ENCODE peak calls at places on chromosomes 7 and 10, in eight cellular contexts. J is fibroblast of lung, S is hepatocyte, X is SK-N-MC, F is PC-3, B is astrocyte, Y is HCT116, A is endothelial cell of umbilical vein. L is an unnamed sample.

GRCh38 chr7:155163696-155164095 is 93.6 kb downstream of the HTR5A start:
- DNase-seq in J (no peak), S (no peak), X (no peak), F (no peak), B (no peak), Y (no peak), A (no peak), L (no peak)

GRCh38 chr10:100996678-100997363 is 2.8 kb upstream of the LZTS2 start:
- DNase-seq in J (no peak), S (peak), X (no peak), F (peak), B (no peak), Y (no peak), A (no peak), L (peak)

GRCh38 chr7:50696810-50697582 is 85.7 kb downstream of the GRB10 start:
- DNase-seq in J (no peak), S (no peak), X (no peak), F (peak), B (no peak), Y (peak), A (peak), L (no peak)

GRCh38 chr7:34104992-34105391 is 199.7 kb downstream of the BMPER start:
- DNase-seq in J (no peak), S (no peak), X (no peak), F (no peak), B (peak), Y (no peak), A (no peak), L (no peak)

GRCh38 chr10:58782876-58783859 is 270.5 kb downstream of the BICC1 start:
- DNase-seq in J (peak), S (peak), X (no peak), F (peak), B (no peak), Y (no peak), A (no peak), L (no peak)

GRCh38 chr10:34017281-34017680 is 682.8 kb upstream of the NRP1 start:
- DNase-seq in J (no peak), S (no peak), X (no peak), F (no peak), B (no peak), Y (peak), A (no peak), L (no peak)

GRCh38 chr10:69685802-69686585 is 55.9 kb downstream of the FAM241B start:
- DNase-seq in J (no peak), S (peak), X (no peak), F (peak), B (peak), Y (no peak), A (no peak), L (peak)

GRCh38 chr10:116810895-116811294 is 38.4 kb upstream of the ENO4 start:
- DNase-seq in J (no peak), S (no peak), X (no peak), F (no peak), B (no peak), Y (no peak), A (no peak), L (no peak)

GRCh38 chr7:10855583-10855982 is 118.1 kb upstream of the PHF14 start:
- DNase-seq in J (no peak), S (no peak), X (no peak), F (no peak), B (no peak), Y (no peak), A (no peak), L (no peak)

GRCh38 chr10:18252086-18252485 is 111.9 kb downstream of the CACNB2 start:
- DNase-seq in J (no peak), S (no peak), X (no peak), F (no peak), B (no peak), Y (no peak), A (no peak), L (no peak)

GRCh38 chr7:140673063-140673769 is 471 bp downstream of the ADCK2 start:
- DNase-seq in J (no peak), S (peak), X (no peak), F (peak), B (no peak), Y (no peak), A (peak), L (peak)

GRCh38 chr7:14751461-14751860 is 151.1 kb downstream of the DGKB start:
- DNase-seq in J (no peak), S (no peak), X (no peak), F (no peak), B (no peak), Y (no peak), A (peak), L (peak)

GRCh38 chr7:36794689-36795088 is 70.4 kb upstream of the AOAH start:
- DNase-seq in J (no peak), S (no peak), X (no peak), F (no peak), B (no peak), Y (no peak), A (no peak), L (peak)

GRCh38 chr7:92806496-92806895 is 29.9 kb downstream of the CDK6 start:
- DNase-seq in J (no peak), S (no peak), X (no peak), F (no peak), B (no peak), Y (no peak), A (no peak), L (peak)

GRCh38 chr7:75729851-75730274 is 8.9 kb downstream of the HIP1 start:
- DNase-seq in J (no peak), S (no peak), X (no peak), F (no peak), B (no peak), Y (no peak), A (no peak), L (no peak)

GRCh38 chr10:3538291-3538849 is 246.6 kb downstream of the KLF6 start:
- DNase-seq in J (no peak), S (no peak), X (no peak), F (peak), B (peak), Y (no peak), A (peak), L (no peak)

GRCh38 chr10:118439824-118440223 is 97.7 kb upstream of the FAM204A start:
- DNase-seq in J (no peak), S (no peak), X (no peak), F (no peak), B (no peak), Y (no peak), A (no peak), L (no peak)

GRCh38 chr7:102211590-102212550 is 74.8 kb upstream of the SH2B2 start:
- DNase-seq in J (no peak), S (no peak), X (no peak), F (no peak), B (no peak), Y (no peak), A (no peak), L (no peak)

GRCh38 chr7:73971701-73972341 is 56.2 kb upstream of the ELN start:
- DNase-seq in J (no peak), S (peak), X (no peak), F (peak), B (no peak), Y (peak), A (no peak), L (peak)

GRCh38 chr10:14605231-14605925 is 169.3 kb downstream of the FAM107B start:
- DNase-seq in J (peak), S (no peak), X (no peak), F (peak), B (peak), Y (peak), A (peak), L (peak)
- TF ChIP-seq EZH2 in J (no peak), S (no peak), X (no peak), F (no peak), B (no peak), Y (no peak), A (no peak), L (no peak)

DNA sequence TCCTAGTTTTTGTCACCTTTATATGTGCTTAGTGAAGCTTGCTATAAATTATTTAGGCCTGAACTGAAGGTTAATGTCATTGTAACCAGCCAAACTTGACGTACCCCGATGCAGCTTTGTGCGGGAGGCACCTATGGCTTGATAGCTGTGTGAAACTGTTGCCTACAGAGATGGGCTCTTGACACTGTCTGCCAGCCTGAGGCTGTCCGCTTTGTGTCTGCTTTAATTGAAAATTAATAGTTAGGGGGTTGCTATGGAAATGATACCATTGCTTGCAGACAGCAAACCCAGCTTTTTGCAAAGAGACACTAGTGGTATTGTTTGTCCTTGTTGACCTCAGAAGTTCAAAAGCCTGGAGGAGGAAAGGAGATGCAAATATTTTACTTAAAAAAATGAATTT is 2.1 kb upstream of the FOXP2 start:
- DNase-seq in J (no peak), S (no peak), X (no peak), F (no peak), B (no peak), Y (no peak), A (no peak), L (no peak)
- TF ChIP-seq EZH2 in J (no peak), S (no peak), X (no peak), F (no peak), B (no peak), Y (no peak), A (no peak), L (no peak)

DNA sequence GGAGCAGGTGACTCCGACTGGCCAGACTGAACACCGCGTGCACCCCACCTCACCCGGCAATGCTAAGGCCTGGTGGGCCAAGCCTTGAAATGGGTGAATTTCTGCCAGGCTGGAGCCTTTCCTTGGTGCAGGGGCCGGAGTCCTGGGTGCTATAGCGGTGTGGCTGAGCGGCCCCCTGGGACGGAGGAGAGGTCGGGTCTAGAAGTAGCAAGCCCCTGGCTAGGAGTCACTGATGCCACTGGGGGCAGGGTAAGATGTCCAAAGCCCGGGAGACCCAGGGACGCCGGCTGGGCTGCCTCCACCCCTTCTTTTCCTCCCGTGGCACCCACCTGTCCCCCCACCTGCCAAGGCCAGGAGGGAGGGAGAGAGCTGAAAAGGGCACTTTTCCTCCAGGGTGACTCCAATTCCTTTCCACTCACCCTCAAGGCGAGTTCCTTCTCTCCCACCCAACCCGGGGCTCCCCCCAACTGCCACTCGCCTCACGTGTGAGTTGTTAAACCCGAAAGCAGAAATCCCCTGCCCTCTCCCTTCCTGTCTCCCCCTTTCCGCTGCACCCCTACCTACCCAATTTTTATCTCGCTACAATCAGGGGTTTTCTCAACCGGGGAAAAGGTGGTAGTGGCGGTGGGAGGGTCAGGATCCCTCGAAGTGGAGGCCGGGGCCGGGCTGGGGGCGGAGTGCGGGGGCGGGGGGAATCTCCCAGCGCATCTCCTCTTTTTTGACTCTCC is 6.0 kb upstream of the GATA3 start:
- DNase-seq in J (no peak), S (no peak), X (no peak), F (no peak), B (no peak), Y (no peak), A (no peak), L (no peak)
- TF ChIP-seq EZH2 in J (no peak), S (no peak), X (no peak), F (no peak), B (no peak), Y (no peak), A (no peak), L (no peak)

GRCh38 chr10:60944910-60945297 is 919 bp upstream of the RHOBTB1 start:
- DNase-seq in J (no peak), S (no peak), X (no peak), F (no peak), B (no peak), Y (no peak), A (no peak), L (no peak)

GRCh38 chr10:60942134-60942533 is 1.9 kb downstream of the RHOBTB1 start:
- DNase-seq in J (no peak), S (no peak), X (no peak), F (no peak), B (no peak), Y (no peak), A (no peak), L (no peak)

GRCh38 chr10:60942604-60943269 is 1.2 kb downstream of the RHOBTB1 start:
- DNase-seq in J (peak), S (peak), X (no peak), F (peak), B (peak), Y (no peak), A (peak), L (no peak)

GRCh38 chr10:60943372-60944158 is 420 bp downstream of the RHOBTB1 start:
- DNase-seq in J (peak), S (peak), X (no peak), F (peak), B (peak), Y (peak), A (peak), L (peak)

GRCh38 chr10:60944159-60944909 is at the start of gene RHOBTB1:
- DNase-seq in J (peak), S (peak), X (no peak), F (peak), B (peak), Y (no peak), A (peak), L (peak)
- TF ChIP-seq EZH2 in J (no peak), S (no peak), X (no peak), F (no peak), B (no peak), Y (no peak), A (no peak), L (no peak)

DNA sequence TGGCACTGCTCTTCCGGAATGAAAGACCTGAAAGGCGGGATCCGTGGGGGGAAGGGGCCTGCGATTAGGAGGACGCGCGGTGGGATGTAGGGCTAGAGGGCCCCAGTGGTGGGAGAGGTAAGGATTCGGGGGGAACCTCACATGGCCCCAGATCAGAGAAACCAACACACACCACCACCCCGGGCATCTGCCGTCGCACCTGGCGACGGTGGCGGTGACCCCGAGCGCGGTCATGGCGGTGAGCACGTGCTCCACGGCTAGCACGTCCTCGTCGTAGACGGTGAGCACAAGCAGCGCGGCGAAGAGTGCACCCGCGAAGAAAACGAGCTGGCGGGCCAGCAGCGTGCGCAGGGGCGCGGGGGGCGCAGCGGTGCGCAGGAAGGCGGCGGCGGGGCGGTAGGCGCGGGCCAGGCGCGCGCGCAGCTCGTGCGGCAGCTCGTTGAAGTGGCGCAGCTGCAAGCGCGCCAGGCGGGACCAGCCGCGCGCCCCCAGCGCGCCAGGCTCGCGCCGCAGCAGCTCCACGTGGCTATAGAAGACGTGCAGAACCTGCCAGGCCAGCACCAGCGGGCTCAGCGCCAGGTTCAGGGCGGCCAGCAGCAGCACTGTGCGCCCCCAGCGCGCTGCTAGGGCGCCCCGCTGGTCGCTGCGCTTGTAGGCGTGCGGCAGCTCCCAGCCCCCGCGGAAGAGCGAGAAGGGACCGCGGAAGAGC is 5.7 kb downstream of the ATG9B start:
- DNase-seq in J (no peak), S (peak), X (no peak), F (no peak), B (no peak), Y (no peak), A (peak), L (no peak)
- TF ChIP-seq EZH2 in J (peak), S (peak), X (no peak), F (no peak), B (peak), Y (no peak), A (peak), L (peak)

GRCh38 chr10:97737770-97738265 is 890 bp downstream of the ZFYVE27 start:
- DNase-seq in J (no peak), S (no peak), X (no peak), F (no peak), B (peak), Y (no peak), A (no peak), L (no peak)
- TF ChIP-seq EZH2 in J (no peak), S (no peak), X (no peak), F (no peak), B (no peak), Y (no peak), A (no peak), L (no peak)

GRCh38 chr10:132184816-132185593 is 1.7 kb upstream of the DPYSL4 start:
- DNase-seq in J (no peak), S (no peak), X (no peak), F (no peak), B (no peak), Y (no peak), A (no peak), L (no peak)
- TF ChIP-seq EZH2 in J (no peak), S (no peak), X (no peak), F (no peak), B (no peak), Y (no peak), A (no peak), L (no peak)

L was measured in mammary epithelial cell.